ENCODE peak calls at places on chromosomes 12 and 14, in five cellular contexts. L is HCT116, C is neural progenitor cell, Q is GM23338, K is PC-3. I is an unnamed sample. For H3K4me1, the result is how much of the 10 kb centered on the place peaks cover.

GRCh38 chr14:30855345-30856037 is 18.9 kb upstream of the COCH start:
- DNase-seq in Q (no peak), L (no peak), K (no peak), C (no peak), I (no peak)

GRCh38 chr12:3319723-3320492 is 171.1 kb upstream of the PRMT8 start:
- DNase-seq in K (no peak), L (no peak), C (no peak), Q (peak), I (peak)

GRCh38 chr14:90578283-90578985 is 181.6 kb downstream of the CALM1 start:
- DNase-seq in C (no peak), K (no peak), L (no peak), Q (no peak), I (no peak)

GRCh38 chr14:103543721-103544626 is 15.0 kb downstream of the TRMT61A start:
- DNase-seq in C (peak), K (no peak), L (no peak), Q (peak), I (peak)

GRCh38 chr12:95408201-95408600 is 65.8 kb upstream of the METAP2 start:
- DNase-seq in L (no peak), Q (no peak), C (no peak), K (no peak), I (no peak)

GRCh38 chr12:1800646-1801284 is 19.6 kb upstream of the LRTM2 start:
- DNase-seq in K (peak), Q (peak), C (peak), L (no peak), I (peak)

GRCh38 chr12:101257357-101257756 is 22.5 kb upstream of the UTP20 start:
- DNase-seq in Q (no peak), C (no peak), K (no peak), L (no peak), I (no peak)

GRCh38 chr12:46342562-46343033 is 30.0 kb downstream of the SLC38A2 start:
- DNase-seq in C (peak), Q (peak), L (peak), K (peak), I (peak)

GRCh38 chr12:49198431-49199155 is 9.7 kb upstream of the TUBA1A start:
- DNase-seq in C (peak), L (no peak), K (peak), Q (peak), I (peak)

GRCh38 chr12:55931317-55931779 is 386 bp downstream of the DGKA start:
- DNase-seq in L (no peak), Q (no peak), K (no peak), C (no peak), I (peak)

GRCh38 chr14:40368314-40368713 is 936.1 kb upstream of the FBXO33 start:
- DNase-seq in C (no peak), L (no peak), K (peak), Q (no peak), I (no peak)

GRCh38 chr12:21451529-21451928 is 14.1 kb downstream of the PYROXD1 start:
- DNase-seq in L (no peak), K (no peak), Q (peak), C (no peak), I (peak)

GRCh38 chr12:24561882-24562760 is 386.8 kb downstream of the BCAT1 start:
- DNase-seq in K (no peak), L (no peak), C (peak), Q (peak), I (peak)

GRCh38 chr12:128486951-128487350 is 220.0 kb downstream of the TMEM132C start:
- DNase-seq in Q (no peak), L (no peak), C (no peak), K (no peak), I (no peak)

GRCh38 chr14:34978444-34978843 is 4.3 kb upstream of the SRP54 start:
- DNase-seq in L (no peak), Q (no peak), C (no peak), K (no peak), I (no peak)

GRCh38 chr14:26187996-26188605 is 409.7 kb downstream of the NOVA1 start:
- DNase-seq in K (no peak), Q (no peak), C (no peak), L (no peak), I (no peak)

GRCh38 chr12:76024942-76025600 is 6.5 kb downstream of the PHLDA1 start:
- DNase-seq in L (no peak), Q (no peak), K (peak), C (no peak), I (peak)

GRCh38 chr14:54579606-54580005 is 12.7 kb downstream of the SAMD4A start:
- DNase-seq in K (no peak), Q (no peak), L (no peak), C (no peak), I (peak)

GRCh38 chr14:39432179-39432618 is at the start of gene FBXO33:
- DNase-seq in Q (peak), C (peak), K (peak), L (peak), I (peak)

GRCh38 chr12:12436831-12437345 is 80.0 kb downstream of the BORCS5 start:
- DNase-seq in C (no peak), K (peak), Q (no peak), L (no peak), I (no peak)

GRCh38 chr12:112121780-112122565 is 3.4 kb upstream of the TRAFD1 start:
- DNase-seq in Q (peak), C (no peak), K (peak), L (peak), I (peak)

GRCh38 chr12:111180830-111181726 is 187.8 kb downstream of the PHETA1 start:
- DNase-seq in L (no peak), C (no peak), Q (no peak), K (no peak), I (peak)

GRCh38 chr14:99745307-99745951 is 47.8 kb upstream of the EML1 start:
- DNase-seq in C (no peak), K (no peak), L (no peak), Q (no peak), I (peak)

GRCh38 chr12:76866726-76867125 is 12.1 kb downstream of the CSRP2 start:
- DNase-seq in K (no peak), L (no peak), Q (no peak), C (peak), I (peak)

GRCh38 chr12:105922670-105923102 is 216.1 kb downstream of the NUAK1 start:
- DNase-seq in C (no peak), L (no peak), K (peak), Q (no peak), I (peak)

GRCh38 chr12:53798575-53798974 is 46.8 kb upstream of the CISTR start:
- DNase-seq in K (peak), C (no peak), L (peak), Q (no peak), I (peak)

GRCh38 chr12:32454075-32454474 is 54.7 kb downstream of the FGD4 start:
- DNase-seq in C (peak), K (peak), Q (peak), L (peak), I (peak)

GRCh38 chr12:78385541-78385940 is 479.0 kb upstream of the SYT1 start:
- DNase-seq in K (peak), Q (no peak), L (no peak), C (no peak), I (peak)

GRCh38 chr12:101680240-101680639 is 17.2 kb upstream of the CHPT1 start:
- DNase-seq in C (no peak), L (no peak), K (no peak), Q (no peak), I (no peak)

GRCh38 chr14:66541627-66542026 is 33.7 kb downstream of the GPHN start:
- DNase-seq in L (no peak), Q (no peak), K (no peak), C (no peak), I (peak)

GRCh38 chr14:105150368-105151111 is 18.0 kb downstream of the JAG2 start:
- DNase-seq in Q (no peak), L (no peak), K (no peak), C (no peak), I (no peak)

GRCh38 chr12:95529693-95530225 is 21.5 kb downstream of the USP44 start:
- DNase-seq in L (no peak), K (no peak), Q (no peak), C (no peak), I (peak)

GRCh38 chr14:26281280-26281998 is 316.4 kb downstream of the NOVA1 start:
- DNase-seq in L (no peak), Q (peak), K (peak), C (no peak), I (peak)

GRCh38 chr12:101968770-101969169 is 91.4 kb downstream of the DRAM1 start:
- DNase-seq in L (no peak), Q (no peak), K (no peak), C (no peak), I (no peak)

GRCh38 chr12:88865537-88865936 is 285.3 kb upstream of the KITLG start:
- DNase-seq in Q (no peak), C (no peak), L (no peak), K (no peak), I (no peak)

DNA sequence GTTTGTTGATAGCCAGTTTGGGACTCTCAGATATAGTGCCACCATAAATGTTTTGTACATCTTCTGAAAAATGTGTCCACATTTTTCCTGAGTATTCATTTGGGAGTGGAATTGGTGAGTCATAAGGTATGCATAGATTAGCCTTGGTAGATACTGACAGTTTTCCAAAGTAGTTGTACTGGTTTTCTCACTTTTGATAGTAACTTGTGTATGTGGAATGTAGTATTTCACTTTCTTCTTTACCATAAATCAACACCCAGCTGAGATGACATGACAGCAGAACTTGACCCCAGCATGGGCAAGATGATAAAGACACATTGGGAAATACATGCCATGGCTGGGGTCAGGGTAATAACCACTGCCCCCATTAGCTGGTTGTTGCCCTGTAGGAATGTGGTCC is 5.4 kb downstream of the FBXW8 start:
- DNase-seq in L (peak), Q (no peak), K (peak), C (no peak), I (peak)
- TF ChIP-seq EZH2phosphoT487 in L (no peak), Q (no peak), K (no peak), C (no peak), I (no peak)

DNA sequence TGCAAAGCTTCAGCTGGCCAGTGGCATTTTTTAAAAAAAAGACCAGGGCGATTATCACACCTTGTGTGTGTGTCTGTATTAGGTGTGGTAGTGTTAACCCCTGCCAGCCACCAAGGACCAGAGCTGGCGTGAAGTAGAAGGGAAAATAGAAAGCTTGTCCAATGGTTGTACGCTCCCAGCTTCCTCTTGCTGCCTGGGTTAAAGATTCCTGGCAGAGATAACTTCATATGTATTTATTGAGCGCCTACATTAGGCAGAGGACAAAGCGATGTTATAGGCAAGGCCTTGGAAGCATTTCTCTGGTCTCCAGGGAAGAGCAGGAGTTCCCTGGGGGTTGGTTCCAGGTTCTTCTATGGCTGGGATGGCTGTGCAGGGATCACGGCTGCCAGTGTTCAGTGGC is 3.2 kb downstream of the JDP2 start:
- DNase-seq in Q (no peak), L (no peak), C (no peak), K (no peak), I (no peak)
- H3K4me2 ChIP-seq in Q (no peak), L (no peak), C (no peak), K (no peak), I (peak)

DNA sequence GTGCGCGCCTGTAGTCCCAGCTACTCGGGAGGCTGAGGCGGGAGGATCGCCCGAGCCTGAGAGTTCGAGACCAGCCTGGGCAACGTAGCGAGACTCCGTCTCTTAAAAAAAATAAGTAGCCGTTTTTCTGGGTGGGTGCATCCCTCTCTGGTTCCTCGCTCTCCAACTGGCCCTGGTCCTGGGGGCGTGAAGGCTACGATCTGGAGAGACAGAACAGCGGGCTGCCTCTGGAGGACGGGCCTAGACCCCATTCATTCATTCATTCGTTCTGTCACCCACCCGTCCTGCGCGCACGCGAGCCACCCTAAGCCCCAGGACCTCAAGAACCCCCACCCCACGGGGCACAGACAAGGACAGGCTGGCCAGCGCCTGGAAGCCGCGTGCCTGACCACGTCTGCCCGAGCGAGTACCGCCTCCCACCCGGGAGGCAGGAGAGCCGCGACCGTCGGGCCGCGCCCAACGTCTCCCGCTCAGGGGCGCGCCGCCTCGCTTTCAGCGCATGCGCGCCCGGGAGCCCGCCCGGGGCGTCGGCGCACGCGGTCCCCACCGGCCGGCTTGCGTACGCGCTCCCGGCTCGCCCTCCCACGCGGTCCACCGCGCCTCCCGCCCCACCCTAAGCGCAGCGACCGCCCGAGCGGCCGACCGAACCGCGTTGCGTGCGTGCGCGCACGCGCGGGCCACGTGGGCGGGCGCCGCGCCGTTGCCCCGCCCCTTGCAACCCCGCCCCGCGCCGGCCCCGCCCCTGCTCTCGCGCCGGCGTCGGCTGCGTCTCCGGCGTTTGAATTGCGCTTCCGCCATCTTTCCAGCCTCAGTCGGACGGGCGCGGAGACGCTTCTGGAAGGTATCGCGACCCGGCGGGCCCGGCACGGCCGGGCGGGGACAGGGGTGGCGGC is at the start of gene RAN:
- DNase-seq in K (peak), C (peak), L (peak), Q (peak), I (peak)
- H3K4me1 ChIP-seq in K (under half), C (under half), L (under half), Q (under half), I (under half)

DNA sequence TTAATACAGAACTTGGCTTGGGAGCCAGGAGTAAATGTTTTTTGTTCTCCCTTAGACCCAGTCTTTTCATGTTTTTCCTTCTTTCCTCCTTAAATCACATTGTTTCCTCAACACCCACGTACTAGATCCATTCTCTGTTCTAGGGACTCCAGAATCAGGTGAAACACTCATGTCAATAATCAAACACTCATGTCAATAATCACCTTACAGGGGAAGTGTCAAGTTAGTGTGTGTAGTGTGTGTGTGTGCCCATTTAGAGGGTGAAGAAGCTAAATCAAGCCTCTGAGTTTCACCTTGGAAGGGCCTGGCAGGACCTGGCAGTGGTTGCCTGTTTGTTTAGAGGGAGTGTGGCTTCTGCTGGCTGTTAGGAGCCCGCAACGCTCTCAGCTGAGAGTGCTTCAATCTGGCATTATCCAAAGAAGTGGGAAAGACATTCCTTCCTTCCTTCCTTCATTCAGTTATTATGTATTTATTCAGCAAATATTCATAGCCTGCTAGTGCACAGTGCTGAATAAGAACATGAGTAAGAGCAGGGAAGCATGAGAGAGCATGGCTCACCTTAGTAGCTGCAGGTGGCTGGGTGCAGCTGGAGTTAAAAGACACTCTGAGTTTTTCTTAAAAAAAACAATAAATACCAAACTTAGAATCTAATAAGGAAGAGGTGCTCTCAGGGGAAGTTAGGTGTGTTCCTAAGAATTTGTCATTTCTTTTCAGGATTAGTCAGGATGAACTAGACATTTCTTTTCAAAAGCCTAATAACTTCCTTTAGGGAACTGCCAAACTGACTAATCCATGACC is 17.6 kb upstream of the EID3 start:
- DNase-seq in C (no peak), L (peak), Q (no peak), K (peak), I (no peak)
- TF ChIP-seq EZH2phosphoT487 in C (no peak), L (no peak), Q (no peak), K (no peak), I (no peak)

DNA sequence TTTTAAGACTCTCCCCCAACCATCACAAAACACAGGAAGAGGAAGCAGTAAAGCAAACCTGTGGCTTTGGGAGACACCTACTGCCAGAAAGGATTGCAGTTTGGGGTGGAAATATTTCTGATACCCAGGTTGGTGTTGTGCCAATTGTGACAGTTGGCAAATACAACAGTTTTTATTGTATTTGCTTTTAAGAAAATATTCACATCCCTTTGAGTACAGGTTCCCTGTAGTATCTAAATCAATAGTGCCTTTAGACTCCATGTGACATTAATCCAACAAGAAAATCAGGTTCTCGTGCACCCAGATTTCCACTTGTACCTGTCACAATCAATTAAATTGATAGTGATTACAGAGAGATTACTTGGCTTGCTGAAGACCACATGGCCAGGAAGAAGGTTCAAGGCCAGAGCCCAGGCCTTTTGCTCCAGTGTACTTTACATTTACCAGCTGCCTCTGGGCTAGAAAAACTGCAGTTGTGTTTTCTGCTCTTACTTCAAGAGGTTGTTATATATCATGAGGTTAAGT is 361.2 kb downstream of the ATP23 start:
- DNase-seq in K (peak), L (no peak), Q (peak), C (no peak), I (no peak)
- H3K4me2 ChIP-seq in K (peak), L (no peak), Q (no peak), C (no peak), I (no peak)

DNA sequence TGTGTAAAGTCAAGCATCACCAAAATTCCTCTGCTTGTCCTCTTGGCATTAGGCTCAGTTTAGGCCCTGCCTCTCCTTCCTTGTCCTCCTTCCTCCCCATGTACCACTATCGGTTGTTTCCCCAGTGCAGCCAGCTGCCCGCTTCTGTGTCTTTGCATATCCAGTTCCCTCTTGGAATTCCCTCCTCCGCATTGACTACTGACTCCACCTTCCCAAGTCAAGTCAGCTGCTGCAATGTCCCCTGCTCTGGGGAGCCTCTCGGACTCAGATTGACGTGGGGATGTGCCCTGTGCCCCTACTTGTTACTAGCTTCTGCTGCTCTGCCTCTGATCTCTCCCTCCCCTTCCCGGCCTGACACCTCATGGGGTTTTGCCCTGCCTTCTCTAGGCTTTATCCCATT is 2.2 kb upstream of the CD9 start:
- DNase-seq in Q (peak), L (no peak), K (no peak), C (peak), I (no peak)
- H3K4me1 ChIP-seq in Q (half or more), L (half or more), K (under half), C (under half), I (under half)

GRCh38 chr12:14777271-14777670 is 26.0 kb downstream of the WBP11 start:
- DNase-seq in K (peak), L (no peak), C (peak), Q (no peak), I (peak)

GRCh38 chr12:14774074-14774943 is 29.0 kb downstream of the WBP11 start:
- DNase-seq in L (peak), C (peak), K (peak), Q (peak), I (peak)

GRCh38 chr12:14774944-14775651 is 28.2 kb downstream of the WBP11 start:
- DNase-seq in C (peak), K (peak), Q (peak), L (no peak), I (peak)

GRCh38 chr12:14776236-14776959 is 26.9 kb downstream of the WBP11 start:
- DNase-seq in Q (no peak), K (peak), C (no peak), L (no peak), I (peak)

GRCh38 chr12:14775652-14776020 is 27.6 kb downstream of the WBP11 start:
- DNase-seq in L (no peak), Q (no peak), K (no peak), C (no peak), I (peak)
- TF ChIP-seq EZH2phosphoT487 in L (no peak), Q (no peak), K (no peak), C (no peak), I (no peak)

GRCh38 chr12:116556964-116557706 is 2.0 kb upstream of the MAP1LC3B2 start:
- DNase-seq in L (no peak), C (no peak), Q (no peak), K (no peak), I (peak)

GRCh38 chr12:116559330-116560080 is at the start of gene MAP1LC3B2:
- DNase-seq in K (peak), L (peak), C (peak), Q (peak), I (peak)

GRCh38 chr12:116556356-116556952 is 2.7 kb upstream of the MAP1LC3B2 start:
- DNase-seq in Q (no peak), L (no peak), K (no peak), C (no peak), I (no peak)

GRCh38 chr12:116559080-116559329 is 176 bp upstream of the MAP1LC3B2 start:
- DNase-seq in Q (peak), C (no peak), K (no peak), L (no peak), I (no peak)

GRCh38 chr12:116558280-116559079 is 701 bp upstream of the MAP1LC3B2 start:
- DNase-seq in K (no peak), Q (no peak), C (no peak), L (no peak), I (no peak)
- H3K4me2 ChIP-seq in K (peak), Q (no peak), C (peak), L (peak), I (peak)